ENCODE peak calls at places on chromosomes 12 and 14, in eight cellular contexts. Y is fibroblast of lung, T is bronchial epithelial cell, U is type B pancreatic cell, Z is lower leg skin, K is fibroblast of mammary gland, E is suprapubic skin, M is fibroblast of the aortic adventitia. J is an unnamed sample.

GRCh38 chr14:58824796-58825195 is 187.0 kb downstream of the DACT1 start:
- DNase-seq in Y (no peak), T (no peak), U (no peak), Z (no peak), K (no peak), E (no peak), M (no peak), J (no peak)

GRCh38 chr14:36996133-36996856 is 176.1 kb downstream of the SLC25A21 start:
- DNase-seq in Y (peak; percentile 38), T (peak; percentile 85), U (no peak), Z (no peak), K (peak; percentile 76), E (no peak), M (peak; percentile 46), J (no peak)

GRCh38 chr12:115378296-115378695 is 694.3 kb upstream of the TBX3 start:
- DNase-seq in Y (peak; percentile 36), T (no peak), U (no peak), Z (no peak), K (no peak), E (no peak), M (no peak), J (no peak)

GRCh38 chr12:121893901-121894540 is 5.4 kb downstream of the PSMD9 start:
- DNase-seq in Y (peak; percentile 78), T (peak; percentile 86), U (no peak), Z (no peak), K (peak; percentile 82), E (no peak), M (peak; percentile 77), J (no peak)

GRCh38 chr14:83467811-83468210 is 1934.2 kb upstream of the SEL1L start:
- DNase-seq in Y (no peak), T (no peak), U (no peak), Z (no peak), K (no peak), E (no peak), M (no peak), J (no peak)

GRCh38 chr12:89571481-89572190 is 45.8 kb upstream of the POC1B start:
- DNase-seq in Y (peak; percentile 69), T (peak; percentile 23), U (no peak), Z (no peak), K (peak; percentile 82), E (no peak), M (peak; percentile 70), J (no peak)

GRCh38 chr12:13002301-13003097 is 2.4 kb upstream of the HEBP1 start:
- DNase-seq in Y (no peak), T (no peak), U (no peak), Z (no peak), K (no peak), E (no peak), M (no peak), J (no peak)

GRCh38 chr14:55731247-55731872 is 151.4 kb downstream of the KTN1 start:
- DNase-seq in Y (no peak), T (no peak), U (no peak), Z (no peak), K (no peak), E (no peak), M (no peak), J (no peak)

GRCh38 chr12:55955344-55955743 is 10.5 kb downstream of the PMEL start:
- DNase-seq in Y (no peak), T (no peak), U (no peak), Z (no peak), K (no peak), E (no peak), M (no peak), J (no peak)

GRCh38 chr12:55957106-55957859 is 8.6 kb downstream of the PMEL start:
- DNase-seq in Y (no peak), T (peak; percentile 51), U (no peak), Z (no peak), K (no peak), E (no peak), M (no peak), J (no peak)

DNA sequence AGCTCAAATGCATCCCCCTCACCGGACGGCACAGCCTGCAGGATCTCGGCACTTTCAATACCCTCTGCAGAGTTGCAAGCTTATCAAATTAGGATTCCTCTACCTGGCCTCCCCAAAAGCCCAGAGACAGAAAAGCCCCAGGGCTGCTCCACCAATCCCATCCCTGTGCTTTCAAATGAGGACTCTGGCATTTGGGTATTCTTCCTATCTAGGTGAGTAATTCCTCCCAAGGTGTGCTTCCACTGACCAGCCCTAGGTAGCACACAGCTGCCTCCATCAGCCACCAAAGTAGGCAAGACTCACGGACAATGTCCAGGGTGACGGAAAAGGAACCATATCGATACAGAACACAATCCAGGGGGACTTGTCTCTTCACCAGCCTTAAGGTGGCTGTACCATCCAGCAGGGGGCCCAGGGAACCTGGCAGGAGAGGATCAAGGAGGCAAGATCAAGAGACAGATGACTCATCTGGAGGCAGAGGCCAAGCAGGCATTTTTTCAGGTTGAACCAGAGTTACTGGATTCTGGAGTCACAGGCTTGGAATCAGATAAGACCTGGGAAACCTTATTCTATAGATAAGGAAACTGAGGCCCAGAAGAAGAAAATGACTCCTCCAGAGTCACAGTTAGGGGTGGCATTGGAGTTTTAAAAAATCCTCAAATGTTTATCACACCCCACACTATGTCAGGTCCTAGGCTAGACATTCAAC is 9.9 kb downstream of the PMEL start:
- DNase-seq in Y (peak; percentile 30), T (peak; percentile 93), U (no peak), Z (no peak), K (peak; percentile 71), E (no peak), M (peak; percentile 67), J (no peak)
- TF ChIP-seq CTCF in Y (peak; percentile 25), T (peak; percentile 72), U (peak; percentile 51), Z (no peak), K (peak; percentile 49), E (peak; percentile 43), M (peak; percentile 57), J (peak; percentile 41)

GRCh38 chr14:67820428-67820881 is 876 bp downstream of the RAD51B start:
- DNase-seq in Y (peak; percentile 14), T (peak; percentile 36), U (no peak), Z (no peak), K (peak; percentile 73), E (no peak), M (peak; percentile 43), J (no peak)
- TF ChIP-seq CTCF in Y (no peak), T (no peak), U (no peak), Z (no peak), K (no peak), E (no peak), M (no peak), J (no peak)

DNA sequence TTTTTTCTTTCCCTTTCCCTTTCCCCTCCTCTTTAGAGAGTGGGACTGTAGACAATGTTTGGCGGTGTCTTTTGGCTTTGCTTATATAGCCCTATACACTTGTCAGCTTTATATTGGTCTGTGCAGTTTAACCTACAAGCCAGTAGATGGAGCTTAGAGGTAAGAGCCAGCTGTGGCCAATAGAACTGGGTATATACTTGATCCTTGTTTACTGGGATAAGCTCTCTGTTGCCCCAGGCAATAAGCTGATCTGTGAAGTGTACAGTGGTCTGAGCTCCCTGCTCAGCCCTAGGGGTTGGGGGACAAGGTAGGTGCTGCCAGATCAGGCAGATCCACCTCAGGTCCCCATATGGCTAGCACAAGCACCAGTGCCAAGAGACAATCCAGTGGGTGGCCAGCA is 434.1 kb downstream of the NOVA1 start:
- DNase-seq in Y (peak; percentile 60), T (peak; percentile 54), U (no peak), Z (no peak), K (peak; percentile 76), E (no peak), M (peak; percentile 66), J (no peak)
- TF ChIP-seq CTCF in Y (peak; percentile 62), T (peak; percentile 51), U (peak; percentile 68), Z (no peak), K (peak; percentile 77), E (peak; percentile 24), M (peak; percentile 76), J (peak; percentile 59)

DNA sequence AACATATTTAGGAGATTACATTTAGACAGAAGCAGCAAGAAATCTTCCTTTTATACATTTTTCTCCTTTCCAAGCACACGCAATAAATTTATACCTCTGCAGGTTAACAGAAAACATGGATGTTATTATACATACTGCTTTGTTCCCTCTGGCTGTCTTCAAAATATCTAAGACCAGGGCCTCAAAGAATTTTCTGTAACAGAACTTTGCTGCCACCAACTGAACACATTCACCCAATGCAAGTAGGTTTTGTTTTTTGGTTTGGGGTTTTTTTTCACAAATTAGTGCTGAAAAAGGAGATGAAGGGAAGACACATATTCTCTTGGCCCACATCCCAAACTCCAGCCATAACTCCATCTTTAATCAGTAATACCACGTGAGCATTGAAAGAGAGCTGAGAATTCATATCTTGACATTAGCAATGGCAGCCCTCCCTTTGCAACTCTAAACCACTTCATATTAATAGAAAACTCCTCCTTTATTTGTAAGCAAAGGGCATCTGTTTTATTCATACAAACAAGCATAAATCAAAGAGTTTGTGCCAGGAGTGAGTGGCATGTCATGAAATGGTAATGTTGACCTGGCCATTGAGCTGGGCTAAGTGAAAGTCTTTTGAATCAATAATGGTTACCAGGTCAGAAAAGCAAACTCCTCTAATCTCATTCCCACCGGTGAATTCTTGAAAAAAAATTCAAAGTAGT is 150.8 kb upstream of the FSCB start:
- DNase-seq in Y (peak; percentile 42), T (peak; percentile 4), U (no peak), Z (no peak), K (no peak), E (no peak), M (peak; percentile 67), J (no peak)
- TF ChIP-seq CTCF in Y (peak; percentile 38), T (peak; percentile 13), U (peak; percentile 66), Z (no peak), K (no peak), E (peak; percentile 7), M (peak; percentile 51), J (peak; percentile 61)

DNA sequence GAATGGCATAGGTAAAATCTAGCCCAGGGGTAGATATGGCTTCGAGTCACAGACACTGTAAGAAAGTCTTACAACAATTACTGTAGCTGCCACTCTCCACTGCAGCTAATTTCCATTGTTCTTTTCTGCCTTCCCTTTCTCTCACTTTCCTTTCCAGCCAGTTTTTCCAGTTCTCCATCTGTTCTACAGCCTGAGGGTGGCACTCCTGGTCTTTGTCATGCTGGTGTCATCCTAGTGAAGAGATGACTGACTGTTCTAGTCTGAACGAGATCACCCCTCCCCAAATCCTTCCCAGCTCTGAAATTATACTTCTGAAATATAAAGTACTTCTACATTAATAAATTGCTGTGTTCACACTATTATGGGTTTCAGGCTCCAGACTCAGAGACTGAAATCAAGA is 74.2 kb upstream of the CSRP2 start:
- DNase-seq in Y (no peak), T (peak; percentile 80), U (no peak), Z (no peak), K (no peak), E (no peak), M (no peak), J (no peak)
- TF ChIP-seq CTCF in Y (no peak), T (peak; percentile 19), U (no peak), Z (no peak), K (no peak), E (no peak), M (no peak), J (no peak)

GRCh38 chr12:68977909-68978610 is 45.1 kb upstream of the CPM start:
- DNase-seq in Y (no peak), T (no peak), U (no peak), Z (no peak), K (no peak), E (no peak), M (no peak), J (no peak)
- TF ChIP-seq CTCF in Y (no peak), T (no peak), U (no peak), Z (no peak), K (no peak), E (no peak), M (no peak), J (no peak)

GRCh38 chr12:32679091-32679909 is at the start of gene DNM1L:
- DNase-seq in Y (peak; percentile 96), T (peak; percentile 88), U (peak; percentile 97), Z (peak; percentile 98), K (peak; percentile 93), E (peak; percentile 91), M (peak; percentile 92), J (peak; percentile 98)
- TF ChIP-seq CTCF in Y (no peak), T (no peak), U (peak; percentile 20), Z (no peak), K (no peak), E (peak; percentile 11), M (peak; percentile 10), J (peak; percentile 23)

J was measured in progenitor cell of endocrine pancreas.